ENCODE peak calls at places on chromosomes 12 and 14, in five cellular contexts. I, D, V, R and A are unnamed samples.

GRCh38 chr12:58299371-58299770 is 358.0 kb downstream of the ATP23 start:
- DNase-seq in R (no peak), D (no peak), I (no peak), V (no peak), A (no peak)

GRCh38 chr12:12901158-12901791 is 9.9 kb downstream of the GPRC5A start:
- DNase-seq in R (no peak), D (no peak), V (peak; percentile 81), I (no peak), A (peak; percentile 98)

GRCh38 chr12:121786441-121786825 is 7.1 kb downstream of the RHOF start:
- DNase-seq in V (peak; percentile 98), R (no peak), D (no peak), I (no peak), A (peak; percentile 90)

GRCh38 chr12:77940011-77940423 is 109.3 kb downstream of the NAV3 start:
- DNase-seq in V (peak; percentile 61), D (no peak), I (peak; percentile 19), R (peak; percentile 41), A (peak; percentile 88)

GRCh38 chr14:56271988-56272387 is 153.8 kb downstream of the PELI2 start:
- DNase-seq in I (no peak), V (no peak), D (no peak), R (no peak), A (no peak)

GRCh38 chr12:6328945-6329692 is 12.8 kb downstream of the TNFRSF1A start:
- DNase-seq in R (peak; percentile 91), D (no peak), V (no peak), I (no peak), A (no peak)

GRCh38 chr12:6507102-6507998 is 13.4 kb downstream of the NCAPD2 start:
- DNase-seq in I (peak; percentile 19), R (peak; percentile 74), D (no peak), V (no peak), A (no peak)

GRCh38 chr12:124172646-124173045 is 122.2 kb upstream of the RFLNA start:
- DNase-seq in D (no peak), I (no peak), R (no peak), V (peak; percentile 64), A (no peak)

GRCh38 chr14:76320486-76320885 is 55.5 kb upstream of the ESRRB start:
- DNase-seq in V (no peak), D (no peak), I (no peak), R (no peak), A (no peak)

GRCh38 chr14:70906785-70907171 is 481 bp upstream of the PCNX1 start:
- DNase-seq in I (no peak), D (no peak), R (no peak), V (peak; percentile 43), A (peak; percentile 29)

GRCh38 chr12:50788562-50788961 is 24.7 kb downstream of the ATF1 start:
- DNase-seq in V (peak; percentile 98), R (no peak), D (no peak), I (no peak), A (peak; percentile 93)

GRCh38 chr12:64673490-64674169 is 63.3 kb downstream of the RASSF3 start:
- DNase-seq in R (no peak), I (no peak), V (no peak), D (peak; percentile 24), A (peak; percentile 41)

GRCh38 chr14:69543341-69544249 is 31.1 kb downstream of the CCDC177 start:
- DNase-seq in V (peak; percentile 91), R (peak; percentile 38), D (no peak), I (no peak), A (peak; percentile 77)

GRCh38 chr12:51897181-51897580 is 9.3 kb downstream of the ANKRD33 start:
- DNase-seq in V (no peak), I (no peak), R (no peak), D (no peak), A (no peak)

GRCh38 chr12:51896236-51896635 is 8.3 kb downstream of the ANKRD33 start:
- DNase-seq in R (no peak), D (no peak), I (no peak), V (no peak), A (no peak)

GRCh38 chr12:51893786-51894185 is 5.9 kb downstream of the ANKRD33 start:
- DNase-seq in V (no peak), I (no peak), R (no peak), D (no peak), A (no peak)

GRCh38 chr12:51898506-51898905 is 8.8 kb upstream of the ACVRL1 start:
- DNase-seq in V (no peak), I (no peak), D (no peak), R (no peak), A (no peak)

GRCh38 chr12:51895378-51896135 is 7.7 kb downstream of the ANKRD33 start:
- DNase-seq in I (no peak), V (no peak), D (no peak), R (no peak), A (no peak)
- H2BK12ac ChIP-seq in I (no peak overlapping the region), V (no peak overlapping the region), D (peak overlapping the region; percentile 98), R (no peak overlapping the region), A (peak overlapping the region; percentile 98)

GRCh38 chr12:3962661-3963483 is 89.7 kb upstream of the PARP11 start:
- DNase-seq in V (peak; percentile 47), I (no peak), R (peak; percentile 49), D (no peak), A (no peak)
- H3K18ac ChIP-seq in V (peak overlapping the region; percentile 33), I (no peak overlapping the region), R (no peak overlapping the region), D (no peak overlapping the region), A (no peak overlapping the region)

DNA sequence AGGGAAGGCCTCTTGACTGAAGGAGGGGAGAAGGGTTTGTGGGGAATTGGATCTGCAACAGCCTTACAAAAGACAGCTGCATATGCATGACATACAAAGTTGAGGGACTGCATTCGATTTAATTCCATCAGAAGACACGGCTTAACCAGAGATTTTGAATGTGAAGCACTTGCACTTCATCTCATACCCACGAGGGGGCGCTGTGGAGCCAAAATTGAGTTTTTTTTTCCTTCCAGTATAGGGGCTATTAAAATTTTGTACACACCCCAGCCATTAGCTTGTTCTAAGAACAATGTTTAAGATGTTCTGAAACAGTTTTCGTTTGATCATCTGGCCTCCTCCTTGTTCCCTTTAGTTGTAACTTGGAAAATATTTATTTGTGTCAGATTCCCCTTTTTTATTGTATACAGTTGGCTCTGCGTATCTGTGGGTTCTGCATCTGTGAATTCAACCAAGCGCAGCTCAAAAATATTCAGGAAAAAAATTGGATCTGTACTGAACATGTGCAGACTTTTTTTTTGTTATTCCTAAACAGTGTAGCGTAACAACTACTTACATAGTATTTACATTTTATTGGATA is 1.6 kb downstream of the SUDS3 start:
- DNase-seq in R (peak; percentile 47), V (peak; percentile 85), D (peak; percentile 68), I (no peak), A (peak; percentile 68)
- H2BK12ac ChIP-seq in R (no peak overlapping the region), V (no peak overlapping the region), D (no peak overlapping the region), I (no peak overlapping the region), A (no peak overlapping the region)

DNA sequence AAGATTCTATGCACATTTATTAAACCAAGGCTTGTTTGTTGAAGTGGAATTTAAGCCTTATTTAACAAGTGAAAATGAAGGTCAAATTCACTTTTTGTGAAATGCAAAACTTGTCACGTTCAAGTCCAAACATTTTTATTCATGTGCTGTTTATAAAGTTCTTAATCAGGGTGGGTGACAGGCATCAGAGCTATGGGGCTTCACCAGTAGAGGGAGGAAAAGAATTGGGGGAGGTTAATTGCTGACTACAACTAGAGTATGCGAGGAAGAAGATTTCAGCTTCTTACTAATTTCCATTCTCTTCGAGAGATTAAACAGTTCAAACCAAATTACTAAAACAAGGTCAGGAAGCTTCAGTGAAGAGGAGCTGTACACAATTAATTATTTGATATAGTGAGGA is 9.7 kb downstream of the MOK start:
- DNase-seq in V (no peak), D (no peak), R (no peak), I (no peak), A (no peak)
- H3K18ac ChIP-seq in V (no peak overlapping the region), D (no peak overlapping the region), R (no peak overlapping the region), I (no peak overlapping the region), A (no peak overlapping the region)

GRCh38 chr12:82458101-82458500 is 99.8 kb downstream of the METTL25 start:
- DNase-seq in V (no peak), I (no peak), R (no peak), D (no peak), A (no peak)

GRCh38 chr12:82461851-82462250 is 103.5 kb downstream of the METTL25 start:
- DNase-seq in R (no peak), V (no peak), I (no peak), D (no peak), A (no peak)

GRCh38 chr12:82456633-82457032 is 98.3 kb downstream of the METTL25 start:
- DNase-seq in D (no peak), V (no peak), I (no peak), R (no peak), A (no peak)

GRCh38 chr12:82461393-82461792 is 103.1 kb downstream of the METTL25 start:
- DNase-seq in I (no peak), D (no peak), V (no peak), R (no peak), A (no peak)
- H2BK12ac ChIP-seq in I (no peak overlapping the region), D (no peak overlapping the region), V (no peak overlapping the region), R (no peak overlapping the region), A (no peak overlapping the region)

DNA sequence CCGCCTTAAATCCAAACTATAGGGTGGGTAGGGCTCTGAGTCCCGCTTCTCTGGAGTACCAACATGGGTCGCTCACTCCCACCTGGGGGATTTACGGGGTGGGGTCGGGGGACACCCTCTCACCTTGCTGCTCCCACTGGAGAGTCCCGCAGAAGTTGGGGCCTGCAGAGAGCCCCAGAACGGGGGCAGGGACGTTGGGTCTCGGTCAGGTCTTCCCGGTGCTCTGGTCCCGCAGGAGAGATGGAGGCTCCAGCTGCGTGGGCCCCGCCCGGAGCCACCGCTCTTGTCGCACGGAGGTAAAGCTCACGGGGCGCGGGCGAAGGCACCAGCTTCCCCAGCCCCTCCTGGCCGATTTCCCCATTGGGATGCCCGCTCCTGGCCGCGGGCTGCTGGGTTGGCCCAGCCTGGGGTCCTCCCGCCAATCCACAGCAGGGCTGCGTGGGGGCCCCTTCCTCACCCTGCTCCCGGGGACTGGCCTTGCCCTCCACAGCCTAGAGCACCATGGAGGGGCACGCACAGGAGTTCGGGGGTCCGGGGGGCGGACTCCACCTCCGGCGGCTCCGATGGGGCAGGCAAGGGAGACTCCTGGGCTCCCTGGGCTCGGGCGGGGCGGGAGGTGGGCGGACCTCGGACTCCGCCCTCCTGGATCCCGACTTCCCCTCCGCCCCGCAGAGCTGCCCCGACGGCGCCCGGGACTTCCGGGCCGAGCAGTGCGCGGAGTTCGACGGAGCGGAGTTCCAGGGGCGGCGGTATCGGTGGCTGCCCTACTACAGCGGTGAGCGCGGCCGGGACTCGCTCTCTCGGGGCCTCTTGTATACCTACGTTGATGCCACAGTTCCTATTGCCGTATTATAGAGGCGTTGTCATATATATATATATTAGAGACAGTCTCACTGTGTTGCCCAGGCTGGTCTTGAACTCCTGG is 8.4 kb downstream of the PAPLN start:
- DNase-seq in I (no peak), D (no peak), R (peak; percentile 71), V (peak; percentile 56), A (peak; percentile 51)
- H3K18ac ChIP-seq in I (peak overlapping the region; percentile 71), D (no peak overlapping the region), R (no peak overlapping the region), V (no peak overlapping the region), A (peak overlapping the region; percentile 40)